ENCODE peak calls at places on chromosomes 12 and 14, in seven cellular contexts. A is left ventricle myocardium inferior, B is A549, Y is gastrocnemius medialis, N is AG04450, K is Peyer's patch, J is heart left ventricle. V is an unnamed sample. For H3K9me3, the result is how much of the 10 kb centered on the place peaks cover.

GRCh38 chr12:84785281-84785680 is 127.3 kb downstream of the SLC6A15 start:
- DNase-seq in A (no peak), B (no peak), Y (no peak), N (no peak), K (no peak), J (no peak), V (no peak)

GRCh38 chr12:75289678-75290200 is 40.4 kb downstream of the CAPS2 start:
- DNase-seq in A (no peak), B (no peak), Y (no peak), N (no peak), K (no peak), J (no peak), V (no peak)

GRCh38 chr12:3182426-3182825 is 105.2 kb downstream of the TSPAN9 start:
- DNase-seq in A (no peak), B (no peak), Y (no peak), N (no peak), K (no peak), J (no peak), V (no peak)

GRCh38 chr12:132021031-132021871 is 71.5 kb downstream of the EP400 start:
- DNase-seq in A (no peak), B (no peak), Y (no peak), N (no peak), K (no peak), J (no peak), V (no peak)

GRCh38 chr14:103512701-103513611 is 9.7 kb downstream of the CKB start:
- DNase-seq in A (peak), B (no peak), Y (peak), N (no peak), K (no peak), J (no peak), V (peak)

GRCh38 chr14:69780952-69781351 is 14.0 kb downstream of the SRSF5 start:
- DNase-seq in A (no peak), B (no peak), Y (no peak), N (no peak), K (no peak), J (no peak), V (no peak)

GRCh38 chr14:61140872-61141271 is 140.3 kb downstream of the TMEM30B start:
- DNase-seq in A (no peak), B (no peak), Y (no peak), N (peak), K (no peak), J (no peak), V (no peak)

GRCh38 chr14:88005050-88005481 is at the start of gene GPR65:
- DNase-seq in A (no peak), B (no peak), Y (no peak), N (no peak), K (peak), J (no peak), V (no peak)

GRCh38 chr12:26054383-26054782 is 70.5 kb downstream of the BHLHE41 start:
- DNase-seq in A (no peak), B (no peak), Y (no peak), N (no peak), K (no peak), J (no peak), V (no peak)

GRCh38 chr12:127241056-127241830 is 1025.7 kb upstream of the TMEM132C start:
- DNase-seq in A (no peak), B (no peak), Y (peak), N (no peak), K (no peak), J (no peak), V (no peak)

GRCh38 chr14:69657961-69658360 is 46.6 kb downstream of the SUSD6 start:
- DNase-seq in A (no peak), B (no peak), Y (no peak), N (no peak), K (no peak), J (no peak), V (peak)

GRCh38 chr14:24365600-24366374 is 2.2 kb upstream of the NFATC4 start:
- DNase-seq in A (peak), B (peak), Y (peak), N (peak), K (peak), J (peak), V (peak)

GRCh38 chr12:112977641-112978040 is 678 bp upstream of the OAS2 start:
- DNase-seq in A (peak), B (no peak), Y (no peak), N (no peak), K (no peak), J (no peak), V (no peak)

GRCh38 chr12:132336451-132337413 is 7.3 kb upstream of the GALNT9 start:
- DNase-seq in A (no peak), B (no peak), Y (no peak), N (no peak), K (no peak), J (no peak), V (no peak)

GRCh38 chr12:93419388-93420034 is 22.2 kb downstream of the UBE2N start:
- DNase-seq in A (no peak), B (peak), Y (no peak), N (no peak), K (no peak), J (no peak), V (no peak)

GRCh38 chr12:110270125-110270962 is 10.7 kb upstream of the ATP2A2 start:
- DNase-seq in A (peak), B (peak), Y (peak), N (peak), K (no peak), J (peak), V (no peak)

GRCh38 chr12:68370006-68370590 is 37.9 kb upstream of the MDM1 start:
- DNase-seq in A (no peak), B (no peak), Y (no peak), N (no peak), K (no peak), J (no peak), V (no peak)

GRCh38 chr14:101221549-101222160 is 318.1 kb upstream of the RTL1 start:
- DNase-seq in A (no peak), B (no peak), Y (no peak), N (no peak), K (no peak), J (no peak), V (no peak)

GRCh38 chr14:56322531-56322930 is 204.3 kb downstream of the PELI2 start:
- DNase-seq in A (no peak), B (no peak), Y (no peak), N (no peak), K (no peak), J (no peak), V (no peak)

GRCh38 chr14:24080888-24081738 is 9.8 kb downstream of the CPNE6 start:
- DNase-seq in A (peak), B (peak), Y (no peak), N (no peak), K (peak), J (peak), V (peak)

GRCh38 chr12:22014041-22014782 is 31.8 kb upstream of the CMAS start:
- DNase-seq in A (no peak), B (no peak), Y (no peak), N (no peak), K (no peak), J (no peak), V (no peak)

GRCh38 chr12:63802012-63802608 is 22.4 kb downstream of the RXYLT1 start:
- DNase-seq in A (no peak), B (peak), Y (no peak), N (no peak), K (no peak), J (no peak), V (no peak)

GRCh38 chr12:123163227-123163626 is 12.3 kb upstream of the PITPNM2 start:
- DNase-seq in A (no peak), B (no peak), Y (no peak), N (no peak), K (no peak), J (no peak), V (no peak)

GRCh38 chr12:46661161-46661845 is 164.5 kb downstream of the SLC38A4 start:
- DNase-seq in A (no peak), B (peak), Y (no peak), N (peak), K (no peak), J (peak), V (no peak)

DNA sequence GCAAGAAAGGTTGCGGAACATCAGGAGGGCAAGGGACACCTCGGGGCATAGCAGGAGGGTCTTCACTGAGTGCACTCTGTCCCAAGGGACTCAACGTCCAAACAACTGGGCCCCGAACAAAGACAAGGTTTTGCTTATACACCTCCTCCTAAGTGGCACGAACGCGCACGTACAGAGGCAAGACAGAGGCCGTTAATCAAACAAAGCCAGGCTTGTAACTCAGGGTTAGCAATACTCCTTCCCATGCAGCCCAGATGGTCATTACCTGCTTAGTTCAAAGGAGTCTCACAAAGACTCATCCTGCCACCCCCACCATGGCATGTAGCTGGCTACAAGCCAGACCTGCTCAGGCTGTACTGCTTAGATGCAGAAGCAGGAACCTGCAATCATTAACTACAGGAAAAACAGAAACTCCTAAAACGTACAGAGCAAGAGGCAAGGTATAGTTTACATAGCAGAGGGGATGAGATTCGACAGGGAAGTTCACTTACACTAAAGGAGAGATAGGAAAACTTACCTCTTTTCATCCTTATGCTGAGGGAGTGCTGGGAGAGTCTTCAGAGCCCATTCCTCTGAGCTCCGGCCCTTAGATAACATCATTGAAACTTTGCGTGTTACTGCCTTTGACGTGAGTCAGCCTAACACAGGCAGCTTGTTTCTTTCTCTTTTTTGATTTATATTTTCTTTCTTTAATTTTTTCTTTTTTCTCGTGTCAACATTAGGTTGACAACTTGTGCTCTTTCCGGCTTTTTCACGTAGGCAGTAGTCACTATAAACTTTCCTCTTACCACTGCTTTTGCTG is 1319.1 kb downstream of the TMEM121 start:
- DNase-seq in A (no peak), B (peak), Y (no peak), N (no peak), K (peak), J (no peak), V (peak)
- H3K9me3 ChIP-seq in A (under half), B (under half), Y (under half), N (under half), K (under half), J (under half), V (under half)

DNA sequence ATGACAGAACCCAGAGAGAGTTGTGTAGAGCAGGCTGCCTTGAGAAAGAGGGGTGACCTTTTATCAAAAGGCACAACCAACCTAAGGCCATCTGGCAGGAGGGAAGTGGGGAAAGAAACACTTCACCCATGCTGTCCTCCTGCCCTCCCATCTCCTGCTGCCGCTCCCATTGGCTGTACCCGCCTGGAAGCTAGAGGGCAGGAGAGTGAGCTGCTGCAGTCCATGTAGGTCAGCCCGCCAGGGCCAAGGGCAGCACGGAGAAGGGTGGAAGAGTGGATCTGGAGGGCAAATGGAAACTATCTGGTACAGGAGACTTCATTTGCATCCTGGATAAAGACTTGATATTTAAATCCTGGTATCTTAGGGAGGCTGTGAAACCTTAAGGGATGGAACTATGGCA is 11.5 kb upstream of the CABP1 start:
- DNase-seq in A (no peak), B (peak), Y (no peak), N (no peak), K (no peak), J (no peak), V (no peak)
- TF ChIP-seq CTCF in A (peak), B (no peak), Y (no peak), N (peak), K (peak), J (no peak), V (no peak)

GRCh38 chr12:126139355-126139754 is 1074.1 kb downstream of the AACS start:
- DNase-seq in A (no peak), B (no peak), Y (no peak), N (no peak), K (no peak), J (no peak), V (no peak)
- H3K9me3 ChIP-seq in A (half or more), B (under half), Y (under half), N (under half), K (under half), J (under half), V (under half)

GRCh38 chr12:124778411-124778810 is 85.3 kb downstream of the SCARB1 start:
- DNase-seq in A (no peak), B (no peak), Y (no peak), N (no peak), K (no peak), J (no peak), V (no peak)

GRCh38 chr12:124782132-124782531 is 81.5 kb downstream of the SCARB1 start:
- DNase-seq in A (no peak), B (no peak), Y (no peak), N (no peak), K (no peak), J (no peak), V (no peak)

GRCh38 chr12:124779161-124780141 is 84.2 kb downstream of the SCARB1 start:
- DNase-seq in A (no peak), B (no peak), Y (no peak), N (no peak), K (no peak), J (no peak), V (no peak)

GRCh38 chr12:124780752-124781685 is 82.6 kb downstream of the SCARB1 start:
- DNase-seq in A (no peak), B (no peak), Y (no peak), N (no peak), K (no peak), J (no peak), V (no peak)

DNA sequence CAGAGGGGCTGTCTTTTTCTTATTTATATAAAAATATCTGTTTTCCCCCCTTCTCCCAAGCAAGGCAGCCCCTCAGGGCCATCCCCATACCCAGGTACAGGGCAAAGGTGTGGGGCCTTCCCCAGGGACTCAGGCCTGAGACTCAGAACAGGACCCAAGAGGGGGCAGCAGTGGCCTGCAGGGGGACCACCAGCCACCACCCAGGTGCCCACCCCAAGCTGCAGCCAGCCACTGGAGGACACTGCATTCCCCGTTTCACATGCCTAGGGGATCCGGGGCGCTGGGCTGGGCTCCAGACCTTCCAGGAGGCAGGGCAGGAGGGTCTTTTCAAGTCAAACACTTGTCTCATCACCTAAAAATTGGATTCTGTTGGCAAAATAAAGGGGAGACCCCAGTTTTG is 83.3 kb downstream of the SCARB1 start:
- DNase-seq in A (no peak), B (no peak), Y (no peak), N (no peak), K (no peak), J (no peak), V (no peak)
- TF ChIP-seq CTCF in A (no peak), B (no peak), Y (no peak), N (no peak), K (no peak), J (no peak), V (no peak)

GRCh38 chr14:62432955-62433354 is 612.3 kb downstream of the KCNH5 start:
- DNase-seq in A (no peak), B (no peak), Y (no peak), N (no peak), K (no peak), J (no peak), V (no peak)
- H3K9me3 ChIP-seq in A (half or more), B (under half), Y (under half), N (under half), K (under half), J (under half), V (under half)

DNA sequence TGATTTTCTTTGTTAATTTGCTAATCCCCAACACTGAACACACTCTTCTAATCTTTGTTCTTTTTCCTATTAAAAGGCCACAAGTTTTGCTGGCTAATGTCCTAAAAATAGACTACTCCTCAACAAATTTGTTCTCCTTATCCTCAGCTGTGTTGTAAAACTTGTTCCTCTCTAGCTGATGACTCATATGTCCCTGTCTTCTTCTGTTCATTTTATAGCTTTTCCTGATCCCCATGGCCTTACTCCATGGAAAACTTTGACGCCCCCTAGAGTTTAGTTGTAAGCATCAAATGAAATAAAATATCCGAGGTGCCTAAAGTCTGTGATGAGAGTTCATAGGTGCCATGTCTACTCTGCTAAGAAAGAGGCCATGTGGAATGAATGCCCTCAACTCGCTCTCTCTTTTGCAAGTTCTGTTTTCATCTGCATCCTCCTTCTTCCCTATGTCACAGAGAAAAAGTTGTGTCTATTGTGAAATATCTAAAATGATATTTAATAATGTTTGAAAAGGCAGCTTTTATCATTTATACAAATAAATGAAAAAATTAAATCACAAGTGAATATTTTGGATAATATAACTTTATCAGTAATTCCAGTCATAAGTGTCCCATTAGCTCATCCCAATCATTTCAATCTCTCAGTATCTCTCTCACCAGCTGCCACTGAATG is 237.9 kb downstream of the IPO8 start:
- DNase-seq in A (no peak), B (no peak), Y (no peak), N (peak), K (no peak), J (no peak), V (no peak)
- TF ChIP-seq CTCF in A (peak), B (no peak), Y (no peak), N (peak), K (peak), J (no peak), V (no peak)

DNA sequence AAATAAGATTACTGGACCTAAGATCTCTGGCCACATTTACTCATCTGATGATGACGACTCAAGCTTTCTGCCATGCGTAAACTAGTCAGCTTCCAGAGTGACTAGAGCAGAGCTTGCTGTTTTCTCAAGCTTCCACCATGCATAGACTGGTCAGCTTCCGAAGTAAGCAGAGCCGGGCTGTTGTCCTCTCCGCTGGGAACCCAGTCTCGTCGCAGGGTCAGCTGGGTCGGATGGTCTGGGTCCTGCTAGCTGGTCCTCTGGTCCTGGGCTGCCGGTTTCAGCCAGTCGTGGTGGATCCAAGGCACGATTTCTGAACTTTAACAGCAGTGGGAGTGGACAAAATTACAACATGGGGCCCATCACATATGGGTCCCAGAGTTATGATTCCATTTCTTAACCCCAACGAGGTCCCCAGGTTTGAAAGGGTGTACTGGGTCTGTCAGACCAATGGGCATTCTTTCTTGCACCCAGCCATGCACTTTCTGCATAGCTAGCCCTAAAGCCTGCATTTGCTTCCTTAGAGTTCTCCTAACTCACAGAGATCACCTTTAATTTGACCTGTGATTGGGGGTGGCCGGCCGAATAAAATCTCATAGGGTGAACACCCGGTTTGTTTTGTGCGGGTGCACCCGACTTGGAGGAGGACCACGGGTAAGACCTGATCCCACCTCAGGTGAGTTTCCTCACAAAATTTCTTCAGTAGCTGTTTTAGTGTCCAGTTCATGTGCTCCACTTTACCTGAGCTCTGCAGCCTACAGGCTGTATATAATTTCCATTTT is 1312.8 kb downstream of the TMEM121 start:
- DNase-seq in A (no peak), B (no peak), Y (no peak), N (no peak), K (no peak), J (no peak), V (no peak)
- H3K9me3 ChIP-seq in A (under half), B (under half), Y (under half), N (under half), K (under half), J (under half), V (under half)

V was measured in lung.